ENCODE peak calls at places on chromosomes 5 and 9, in ten cellular contexts. A is AG04450; Q is uterus; W is aorta; T is IMR-90; B is left ventricle myocardium inferior; J is mesendoderm; Z is CD4-positive, alpha-beta memory T cell; L is Caco-2; X is SJSA1. R is an unnamed sample.
A peak's percentile ranks its signal among the peaks of the same experiment; 100 is the strongest.

GRCh38 chr9:33737811-33738606 is 57.4 kb upstream of the PRSS3 start:
- DNase-seq in A (peak; percentile 29), Q (no peak), W (no peak), T (peak; percentile 62), B (peak; percentile 22), J (peak; percentile 81), Z (no peak), L (peak; percentile 72), X (peak; percentile 4), R (peak; percentile 67)

GRCh38 chr5:14879985-14880589 is 8.5 kb upstream of the ANKH start:
- DNase-seq in A (peak; percentile 32), Q (no peak), W (no peak), T (peak; percentile 70), B (no peak), J (no peak), Z (no peak), L (no peak), X (peak; percentile 20), R (no peak)

GRCh38 chr5:137214446-137215189 is 284.5 kb downstream of the SPOCK1 start:
- DNase-seq in A (no peak), Q (no peak), W (no peak), T (no peak), B (no peak), J (peak; percentile 66), Z (no peak), L (no peak), X (peak; percentile 69), R (no peak)

GRCh38 chr9:114929166-114929565 is 1.2 kb downstream of the TNFSF8 start:
- DNase-seq in A (no peak), Q (no peak), W (no peak), T (no peak), B (no peak), J (no peak), Z (peak; percentile 75), L (no peak), X (no peak), R (no peak)

GRCh38 chr5:172789687-172790495 is 18.9 kb upstream of the DUSP1 start:
- DNase-seq in A (no peak), Q (no peak), W (no peak), T (no peak), B (no peak), J (no peak), Z (no peak), L (no peak), X (no peak), R (no peak)

GRCh38 chr5:118042076-118042475 is 946.3 kb downstream of the DTWD2 start:
- DNase-seq in A (no peak), Q (no peak), W (no peak), T (no peak), B (no peak), J (no peak), Z (no peak), L (no peak), X (no peak), R (no peak)

GRCh38 chr5:35545190-35545589 is 72.5 kb upstream of the SPEF2 start:
- DNase-seq in A (no peak), Q (no peak), W (no peak), T (no peak), B (no peak), J (no peak), Z (no peak), L (no peak), X (no peak), R (no peak)

GRCh38 chr9:125399165-125399564 is 137.5 kb downstream of the GAPVD1 start:
- DNase-seq in A (no peak), Q (no peak), W (no peak), T (no peak), B (no peak), J (no peak), Z (no peak), L (no peak), X (no peak), R (peak; percentile 77)

GRCh38 chr5:81881595-81881994 is 90.2 kb upstream of the ATG10 start:
- DNase-seq in A (no peak), Q (no peak), W (no peak), T (no peak), B (no peak), J (no peak), Z (no peak), L (no peak), X (no peak), R (no peak)

GRCh38 chr5:32193591-32193990 is 19.5 kb upstream of the GOLPH3 start:
- DNase-seq in A (no peak), Q (peak; percentile 73), W (peak; percentile 94), T (peak; percentile 77), B (peak; percentile 88), J (no peak), Z (no peak), L (no peak), X (peak; percentile 60), R (no peak)

GRCh38 chr5:67082941-67083340 is 113.7 kb downstream of the CD180 start:
- DNase-seq in A (no peak), Q (no peak), W (no peak), T (no peak), B (no peak), J (no peak), Z (no peak), L (no peak), X (no peak), R (no peak)

GRCh38 chr5:14199902-14200301 is 56.8 kb downstream of the TRIO start:
- DNase-seq in A (no peak), Q (no peak), W (no peak), T (no peak), B (peak; percentile 40), J (no peak), Z (no peak), L (no peak), X (no peak), R (no peak)

GRCh38 chr5:88680253-88681132 is 202.5 kb downstream of the MEF2C start:
- DNase-seq in A (no peak), Q (peak; percentile 47), W (peak; percentile 93), T (peak; percentile 14), B (peak; percentile 66), J (peak; percentile 68), Z (peak; percentile 82), L (peak; percentile 86), X (peak; percentile 74), R (peak; percentile 96)

DNA sequence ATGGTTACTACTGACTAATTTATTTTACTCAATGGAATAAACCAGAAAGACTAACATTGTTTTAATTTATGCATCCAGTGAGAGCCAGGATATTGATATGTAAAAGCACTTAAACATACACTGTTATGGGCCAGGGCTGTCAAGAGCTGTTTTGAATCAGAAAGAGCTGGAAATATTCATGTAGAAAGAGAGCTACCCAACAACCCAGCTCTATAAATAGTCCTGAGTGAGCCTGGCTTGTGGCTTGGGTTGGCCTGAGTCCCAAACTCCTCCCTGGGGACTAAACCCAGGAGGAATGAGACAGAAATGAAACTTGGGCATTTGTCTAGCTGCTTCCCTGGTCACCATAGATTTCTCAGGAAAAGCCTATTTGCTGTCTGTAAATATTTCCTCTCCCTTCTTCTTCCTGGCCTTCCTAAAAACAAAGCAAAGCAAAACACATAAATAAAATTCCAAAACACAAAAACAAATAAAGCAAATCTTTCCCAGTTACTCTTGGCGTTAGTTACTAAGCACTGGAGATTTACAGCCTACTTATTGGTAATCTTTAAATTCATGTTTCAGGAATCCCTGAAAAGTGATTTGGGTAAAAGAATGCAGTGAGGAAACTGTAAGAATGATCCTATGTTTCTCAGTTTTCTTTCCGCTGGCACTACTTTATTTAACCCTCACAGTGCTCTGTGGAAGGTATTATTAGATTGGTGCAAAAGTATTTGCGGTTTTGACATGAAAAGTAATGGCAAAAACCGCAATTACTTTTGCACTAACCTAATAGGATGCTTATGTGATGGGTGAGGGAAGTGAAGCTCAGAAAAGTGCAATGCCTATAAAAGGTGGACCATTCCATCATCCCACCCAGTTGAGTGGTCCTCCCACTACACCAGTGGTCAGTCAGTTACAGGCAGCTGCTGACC is 111.8 kb downstream of the CARTPT start:
- DNase-seq in A (peak; percentile 43), Q (peak; percentile 66), W (peak; percentile 95), T (peak; percentile 83), B (peak; percentile 82), J (no peak), Z (no peak), L (no peak), X (peak; percentile 79), R (peak; percentile 36)
- H3K4me3 ChIP-seq in A (no peak overlapping the region), Q (no peak overlapping the region), W (no peak overlapping the region), T (no peak overlapping the region), B (no peak overlapping the region), J (no peak overlapping the region), Z (no peak overlapping the region), L (no peak overlapping the region), X (no peak overlapping the region), R (no peak overlapping the region)

GRCh38 chr9:21761309-21761901 is 41.0 kb upstream of the MTAP start:
- DNase-seq in A (no peak), Q (no peak), W (no peak), T (no peak), B (no peak), J (no peak), Z (no peak), L (no peak), X (no peak), R (no peak)

GRCh38 chr9:21762064-21762463 is 40.4 kb upstream of the MTAP start:
- DNase-seq in A (no peak), Q (no peak), W (no peak), T (no peak), B (no peak), J (no peak), Z (no peak), L (no peak), X (no peak), R (no peak)

GRCh38 chr9:21754741-21755140 is 47.7 kb upstream of the MTAP start:
- DNase-seq in A (no peak), Q (no peak), W (no peak), T (no peak), B (no peak), J (no peak), Z (no peak), L (no peak), X (no peak), R (no peak)

GRCh38 chr9:21758540-21758939 is 43.9 kb upstream of the MTAP start:
- DNase-seq in A (no peak), Q (no peak), W (no peak), T (no peak), B (no peak), J (no peak), Z (no peak), L (no peak), X (no peak), R (no peak)
- H3K27me3 ChIP-seq in A (no peaks in the 10 kb centered on the region), Q (no peaks in the 10 kb centered on the region), W (no peaks in the 10 kb centered on the region), T (no peaks in the 10 kb centered on the region), B (peaks cover 47% of the 10 kb centered on the region), J (peaks cover 22% of the 10 kb centered on the region), Z (no peaks in the 10 kb centered on the region), L (no peaks in the 10 kb centered on the region), X (no peaks in the 10 kb centered on the region), R (peaks cover 74% of the 10 kb centered on the region)

DNA sequence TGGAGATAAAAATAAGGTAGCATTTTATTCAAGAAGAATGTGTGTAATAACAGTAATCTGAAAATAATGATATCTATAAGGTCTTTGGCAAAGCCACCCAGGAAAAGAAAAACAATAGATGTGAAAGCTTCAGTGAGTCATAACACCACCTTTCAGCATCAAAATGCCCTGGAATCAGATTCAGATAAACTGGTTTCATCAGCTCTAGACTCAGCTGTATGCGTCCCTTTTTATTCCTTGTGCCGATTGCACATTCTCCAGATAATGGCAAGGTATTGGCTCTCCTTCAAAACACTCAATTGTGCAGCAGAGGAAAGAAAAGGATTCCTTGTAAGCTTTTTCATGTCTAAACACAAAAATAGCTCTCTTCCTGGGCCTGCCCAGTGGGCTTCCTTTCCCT is 308.6 kb downstream of the ZSWIM6 start:
- DNase-seq in A (no peak), Q (no peak), W (no peak), T (no peak), B (no peak), J (no peak), Z (no peak), L (no peak), X (peak; percentile 32), R (no peak)
- H3K4me3 ChIP-seq in A (no peak overlapping the region), Q (no peak overlapping the region), W (no peak overlapping the region), T (no peak overlapping the region), B (no peak overlapping the region), J (no peak overlapping the region), Z (no peak overlapping the region), L (no peak overlapping the region), X (no peak overlapping the region), R (no peak overlapping the region)

GRCh38 chr5:520850-521226 is 3.4 kb downstream of the SLC9A3 start:
- DNase-seq in A (no peak), Q (no peak), W (no peak), T (no peak), B (no peak), J (no peak), Z (no peak), L (no peak), X (no peak), R (no peak)
- H3K27me3 ChIP-seq in A (peaks cover 57% of the 10 kb centered on the region), Q (no peaks in the 10 kb centered on the region), W (no peaks in the 10 kb centered on the region), T (peaks cover 66% of the 10 kb centered on the region), B (peaks cover 100% of the 10 kb centered on the region), J (peaks cover 32% of the 10 kb centered on the region), Z (peaks cover 8% of the 10 kb centered on the region), L (no peaks in the 10 kb centered on the region), X (peaks cover 62% of the 10 kb centered on the region), R (peaks cover 32% of the 10 kb centered on the region)